ENCODE peak calls at places on chromosomes 3 and 15, in five cellular contexts. I is NCI-H226, R is kidney, J is OCI-M1, B is caudate nucleus. V is an unnamed sample.

GRCh38 chr15:47552978-47553608 is 164.2 kb upstream of the SEMA6D start:
- DNase-seq in J (no peak), I (no peak), R (no peak), B (no peak), V (no peak)

GRCh38 chr3:179020112-179020511 is 51.5 kb downstream of the ZMAT3 start:
- DNase-seq in B (no peak), R (no peak), J (peak; percentile 85), I (no peak), V (no peak)

GRCh38 chr15:51186121-51186795 is 91.6 kb upstream of the TNFAIP8L3 start:
- DNase-seq in J (peak; percentile 59), R (no peak), I (no peak), B (no peak), V (no peak)

GRCh38 chr3:134871818-134872217 is 76.8 kb downstream of the EPHB1 start:
- DNase-seq in I (no peak), J (no peak), B (no peak), R (no peak), V (no peak)

GRCh38 chr3:32392530-32393302 is 1.1 kb downstream of the CMTM7 start:
- DNase-seq in R (peak; percentile 82), J (peak; percentile 41), I (no peak), B (no peak), V (no peak)

GRCh38 chr3:110624571-110624970 is 447.0 kb upstream of the NECTIN3 start:
- DNase-seq in R (no peak), J (no peak), I (peak; percentile 35), B (no peak), V (no peak)

GRCh38 chr15:73647259-73648026 is 14.3 kb upstream of the NPTN start:
- DNase-seq in R (no peak), I (peak; percentile 68), J (no peak), B (no peak), V (no peak)

GRCh38 chr3:94115482-94115881 is 52.6 kb downstream of the NSUN3 start:
- DNase-seq in B (no peak), I (no peak), J (peak; percentile 63), R (no peak), V (no peak)

GRCh38 chr3:73490453-73491311 is 134.1 kb downstream of the PDZRN3 start:
- DNase-seq in J (no peak), I (no peak), R (peak; percentile 56), B (no peak), V (no peak)

GRCh38 chr15:65650312-65651041 is 28.7 kb downstream of the SLC24A1 start:
- DNase-seq in J (no peak), B (no peak), I (no peak), R (no peak), V (no peak)

GRCh38 chr3:112092439-112093179 is 6.4 kb downstream of the C3orf52 start:
- DNase-seq in R (no peak), B (no peak), I (peak; percentile 80), J (no peak), V (no peak)

GRCh38 chr3:68363801-68364200 is 568.5 kb downstream of the TAFA4 start:
- DNase-seq in J (no peak), I (no peak), B (no peak), R (no peak), V (no peak)

GRCh38 chr15:63112871-63113270 is 8.8 kb upstream of the LACTB start:
- DNase-seq in R (no peak), I (no peak), B (no peak), J (peak; percentile 18), V (no peak)

GRCh38 chr15:41125950-41126642 is 10.0 kb upstream of the INO80 start:
- DNase-seq in J (no peak), B (no peak), R (no peak), I (peak; percentile 3), V (no peak)

GRCh38 chr3:60622349-60622748 is 628.9 kb downstream of the FHIT start:
- DNase-seq in B (no peak), R (no peak), J (no peak), I (no peak), V (no peak)

GRCh38 chr15:44527241-44527640 is 9.7 kb upstream of the EIF3J start:
- DNase-seq in J (no peak), I (no peak), B (no peak), R (no peak), V (no peak)

GRCh38 chr3:196156160-196156559 is 55.0 kb downstream of the ZDHHC19 start:
- DNase-seq in B (no peak), I (no peak), J (no peak), R (peak; percentile 18), V (no peak)

GRCh38 chr3:24832878-24833277 is 338.2 kb upstream of the THRB start:
- DNase-seq in R (no peak), I (no peak), J (no peak), B (no peak), V (no peak)

GRCh38 chr3:179528786-179529185 is 33.9 kb upstream of the ACTL6A start:
- DNase-seq in J (no peak), I (no peak), R (no peak), B (no peak), V (no peak)

GRCh38 chr3:52277071-52277964 is 1.1 kb downstream of the WDR82 start:
- DNase-seq in B (peak; percentile 67), I (peak; percentile 40), R (peak; percentile 95), J (peak; percentile 70), V (no peak)

V was measured in progenitor cell of endocrine pancreas.